ENCODE peak calls at places on chromosomes 12 and 14, in five cellular contexts. A is HepG2, H is NB4, U is WTC11, Y is A549. W is an unnamed sample.

GRCh38 chr12:20807192-20808080 is 3.1 kb upstream of the SLCO1B3 start:
- DNase-seq in A (no peak), H (no peak), U (no peak), Y (no peak), W (no peak)

GRCh38 chr12:65740873-65741600 is 83.2 kb upstream of the HMGA2 start:
- DNase-seq in A (peak), H (peak), U (peak), Y (peak), W (peak)

GRCh38 chr12:55930771-55931316 is at the start of gene DGKA:
- DNase-seq in A (peak), H (peak), U (peak), Y (peak), W (peak)

GRCh38 chr12:130818381-130819247 is 20.4 kb downstream of the STX2 start:
- DNase-seq in A (no peak), H (peak), U (peak), Y (peak), W (peak)

GRCh38 chr12:27781680-27782079 is 1.6 kb upstream of the MANSC4 start:
- DNase-seq in A (no peak), H (no peak), U (no peak), Y (no peak), W (no peak)

GRCh38 chr12:38544357-38545066 is 227.9 kb downstream of the ALG10B start:
- DNase-seq in A (no peak), H (peak), U (peak), Y (no peak), W (no peak)

GRCh38 chr12:76113800-76114757 is 29.6 kb upstream of the NAP1L1 start:
- DNase-seq in A (no peak), H (no peak), U (no peak), Y (no peak), W (no peak)

GRCh38 chr14:96635850-96636249 is 133.7 kb downstream of the PAPOLA start:
- DNase-seq in A (no peak), H (no peak), U (no peak), Y (no peak), W (no peak)

GRCh38 chr12:15045451-15045850 is 72.6 kb downstream of the PDE6H start:
- DNase-seq in A (no peak), H (no peak), U (no peak), Y (no peak), W (no peak)

GRCh38 chr12:107605293-107605692 is 80.3 kb upstream of the PWP1 start:
- DNase-seq in A (no peak), H (no peak), U (no peak), Y (no peak), W (no peak)

GRCh38 chr14:106094654-106095189 is 568.3 kb downstream of the TMEM121 start:
- DNase-seq in A (peak), H (peak), U (no peak), Y (no peak), W (no peak)

GRCh38 chr12:59452746-59453145 is 143.1 kb upstream of the SLC16A7 start:
- DNase-seq in A (no peak), H (no peak), U (no peak), Y (no peak), W (no peak)

GRCh38 chr14:102164241-102164641 is 24.5 kb downstream of the WDR20 start:
- DNase-seq in A (no peak), H (peak), U (no peak), Y (no peak), W (peak)

GRCh38 chr14:106491851-106492250 is 965.5 kb downstream of the TMEM121 start:
- DNase-seq in A (no peak), H (peak), U (peak), Y (no peak), W (no peak)

GRCh38 chr14:103894034-103894722 is 34.1 kb upstream of the TDRD9 start:
- DNase-seq in A (no peak), H (no peak), U (no peak), Y (no peak), W (no peak)

GRCh38 chr14:33643782-33644181 is 307.1 kb downstream of the EGLN3 start:
- DNase-seq in A (no peak), H (no peak), U (no peak), Y (no peak), W (no peak)

GRCh38 chr14:20332946-20333782 is at the start of gene CCNB1IP1:
- DNase-seq in A (peak), H (peak), U (peak), Y (peak), W (peak)

GRCh38 chr12:93894391-93895095 is 217.4 kb downstream of the CRADD start:
- DNase-seq in A (no peak), H (no peak), U (no peak), Y (no peak), W (no peak)

GRCh38 chr14:50383618-50384225 is 13.0 kb downstream of the CDKL1 start:
- DNase-seq in A (no peak), H (no peak), U (no peak), Y (no peak), W (no peak)

GRCh38 chr14:95300002-95300696 is 19.6 kb downstream of the CLMN start:
- DNase-seq in A (peak), H (no peak), U (no peak), Y (no peak), W (no peak)

GRCh38 chr12:131390408-131391100 is 320.3 kb upstream of the SFSWAP start:
- DNase-seq in A (no peak), H (peak), U (peak), Y (peak), W (no peak)

GRCh38 chr14:45680531-45680930 is 427.5 kb upstream of the MIS18BP1 start:
- DNase-seq in A (no peak), H (no peak), U (no peak), Y (no peak), W (no peak)

GRCh38 chr14:84770030-84770429 is 759.9 kb upstream of the FLRT2 start:
- DNase-seq in A (no peak), H (no peak), U (no peak), Y (no peak), W (no peak)

GRCh38 chr12:120488057-120488660 is 7.8 kb upstream of the DYNLL1 start:
- DNase-seq in A (no peak), H (no peak), U (no peak), Y (no peak), W (peak)

GRCh38 chr12:121789233-121789781 is 4.2 kb downstream of the RHOF start:
- DNase-seq in A (no peak), H (peak), U (no peak), Y (no peak), W (no peak)

GRCh38 chr12:53982616-53983579 is 2.0 kb upstream of the HOXC10 start:
- DNase-seq in A (no peak), H (no peak), U (no peak), Y (no peak), W (no peak)

GRCh38 chr14:42884100-42884499 is 1277.4 kb downstream of the LRFN5 start:
- DNase-seq in A (no peak), H (peak), U (no peak), Y (no peak), W (no peak)

GRCh38 chr14:59425322-59425945 is 39.7 kb downstream of the GPR135 start:
- DNase-seq in A (no peak), H (peak), U (no peak), Y (no peak), W (no peak)

GRCh38 chr12:53145383-53145782 is 35.1 kb upstream of the ZNF740 start:
- DNase-seq in A (peak), H (no peak), U (no peak), Y (no peak), W (no peak)

GRCh38 chr12:59808317-59808910 is 212.6 kb downstream of the SLC16A7 start:
- DNase-seq in A (peak), H (peak), U (no peak), Y (peak), W (peak)

GRCh38 chr12:112839386-112839972 is 47.9 kb downstream of the RPH3A start:
- DNase-seq in A (peak), H (no peak), U (no peak), Y (peak), W (peak)

GRCh38 chr12:112833939-112834338 is 42.4 kb downstream of the RPH3A start:
- DNase-seq in A (no peak), H (no peak), U (no peak), Y (no peak), W (no peak)

GRCh38 chr12:112838731-112839130 is 47.2 kb downstream of the RPH3A start:
- DNase-seq in A (no peak), H (no peak), U (no peak), Y (no peak), W (no peak)

GRCh38 chr12:112837629-112838191 is 46.2 kb downstream of the RPH3A start:
- DNase-seq in A (peak), H (peak), U (no peak), Y (peak), W (peak)

GRCh38 chr12:112836736-112837628 is 45.4 kb downstream of the RPH3A start:
- DNase-seq in A (no peak), H (no peak), U (no peak), Y (no peak), W (peak)
- TF ChIP-seq MAX in A (no peak), H (no peak), U (no peak), Y (no peak), W (no peak)

DNA sequence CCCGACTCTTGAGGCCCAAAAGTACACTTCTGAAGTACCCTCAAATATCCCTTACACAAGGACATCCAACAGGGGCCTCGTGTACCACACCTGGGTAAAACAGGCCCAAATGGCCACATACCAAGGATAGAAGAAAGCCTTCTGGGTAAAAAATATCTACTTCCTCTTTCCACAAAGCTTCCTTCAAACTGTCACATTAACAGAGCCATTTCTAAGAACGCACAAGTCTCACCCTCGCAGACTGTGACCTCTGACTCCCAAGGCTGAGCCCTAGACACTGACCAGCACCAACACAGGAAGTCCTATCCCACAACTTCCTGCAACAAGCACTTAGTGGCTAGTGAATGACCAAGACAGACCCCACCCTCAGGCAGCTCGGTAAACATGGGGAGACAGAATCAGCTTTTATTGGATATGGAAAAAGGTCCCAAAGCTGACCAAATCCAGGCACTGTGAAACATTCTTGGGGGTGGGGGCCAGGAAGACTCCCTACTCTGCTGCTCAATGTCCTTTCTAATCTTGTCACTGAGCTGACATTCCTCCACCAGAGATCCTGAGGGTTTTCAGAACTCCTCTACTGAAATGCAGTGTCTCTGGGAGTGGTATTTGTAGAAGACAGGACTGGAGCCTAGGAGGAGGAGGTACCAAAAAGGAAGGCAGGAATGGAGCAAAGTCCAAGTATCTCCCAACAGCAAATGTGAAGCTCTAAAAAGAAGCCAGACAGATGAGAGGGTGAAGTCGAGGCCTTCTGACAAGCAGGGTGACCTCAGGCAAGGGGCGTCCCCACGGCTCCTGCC is 15.9 kb downstream of the KCTD10 start:
- DNase-seq in A (peak), H (peak), U (no peak), Y (no peak), W (peak)
- TF ChIP-seq MAX in A (peak), H (peak), U (no peak), Y (no peak), W (no peak)

GRCh38 chr14:91947196-91948184 is at the start of gene FBLN5:
- DNase-seq in A (no peak), H (peak), U (peak), Y (peak), W (peak)
- TF ChIP-seq MAX in A (peak), H (no peak), U (no peak), Y (no peak), W (no peak)

GRCh38 chr12:90460681-90461080 is 494.3 kb downstream of the CCER1 start:
- DNase-seq in A (no peak), H (no peak), U (no peak), Y (no peak), W (no peak)
- TF ChIP-seq MAX in A (no peak), H (no peak), U (no peak), Y (no peak), W (no peak)

DNA sequence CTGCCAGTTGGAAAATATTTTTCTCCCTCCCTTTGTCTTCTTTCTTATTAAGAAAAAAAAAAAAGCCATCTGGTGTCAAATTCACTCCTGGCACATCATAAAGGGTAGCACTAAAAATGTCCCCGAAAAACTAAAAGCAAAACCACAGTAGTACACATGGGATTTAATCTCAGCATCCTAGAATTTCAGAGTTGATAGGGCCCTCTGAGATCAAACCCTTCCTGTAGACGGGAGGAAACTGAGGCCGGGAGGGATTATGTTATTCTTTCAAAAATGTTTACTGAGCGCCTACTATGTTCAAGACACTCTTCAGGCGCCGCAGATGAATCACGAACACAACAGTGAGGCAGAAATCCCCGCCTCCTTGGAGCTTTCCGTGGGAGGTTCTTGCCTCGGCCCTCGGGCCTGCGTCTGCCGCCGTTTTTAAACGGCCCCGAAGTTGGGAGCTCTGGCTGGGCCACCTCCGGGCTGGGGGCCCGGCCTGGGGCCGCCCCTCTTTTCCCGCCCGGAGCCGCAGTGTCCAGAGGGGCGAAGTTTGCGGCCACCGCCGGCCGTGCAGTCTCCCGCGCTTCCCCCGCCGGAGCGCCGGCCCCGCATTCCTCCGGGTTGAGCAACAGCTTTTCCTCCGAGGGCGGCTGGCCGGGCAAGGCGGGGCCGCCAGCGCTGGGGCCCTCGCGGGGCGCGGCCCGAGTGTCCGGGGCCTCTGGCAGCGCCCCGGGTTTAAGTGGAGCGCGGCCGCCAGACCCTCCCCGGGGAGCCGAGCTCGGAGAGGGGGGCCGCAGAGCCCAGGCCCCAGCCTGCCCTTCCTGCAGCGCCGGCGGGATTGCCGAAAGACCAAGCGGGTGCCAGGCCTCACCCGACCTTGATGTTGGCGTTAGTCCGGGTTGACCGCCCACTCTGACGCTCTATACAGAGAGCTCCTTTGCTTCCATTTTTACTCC is 18.6 kb upstream of the CTDSP2 start:
- DNase-seq in A (no peak), H (peak), U (peak), Y (peak), W (peak)
- TF ChIP-seq MAX in A (peak), H (no peak), U (no peak), Y (no peak), W (no peak)

W was measured in endothelial cell of umbilical vein.